ENCODE peak calls at places on chromosomes 6 and 20, in five cellular contexts. I is HCT116, Z is IMR-90, R is HepG2, Y is heart left ventricle. A is an unnamed sample. For H3K4me1, the result is how much of the 10 kb centered on the place peaks cover.

GRCh38 chr6:142088858-142089216 is 43.9 kb upstream of the GJE1 start:
- DNase-seq in I (no peak), Z (peak), R (no peak), Y (peak), A (peak)

GRCh38 chr6:158011980-158012566 is 30.4 kb downstream of the SYNJ2 start:
- DNase-seq in I (no peak), Z (no peak), R (no peak), Y (no peak), A (no peak)

GRCh38 chr20:10625641-10626040 is 48.2 kb downstream of the JAG1 start:
- DNase-seq in I (no peak), Z (no peak), R (no peak), Y (no peak), A (no peak)

GRCh38 chr6:140500864-140501263 is 1126.4 kb upstream of the CITED2 start:
- DNase-seq in I (no peak), Z (peak), R (no peak), Y (no peak), A (no peak)

GRCh38 chr6:31128093-31128676 is 7.9 kb upstream of the CDSN start:
- DNase-seq in I (no peak), Z (peak), R (peak), Y (no peak), A (peak)

GRCh38 chr20:23227274-23227673 is 123.3 kb upstream of the NXT1 start:
- DNase-seq in I (no peak), Z (no peak), R (no peak), Y (no peak), A (peak)

GRCh38 chr6:119032428-119032827 is 46.0 kb downstream of the FAM184A start:
- DNase-seq in I (no peak), Z (no peak), R (no peak), Y (no peak), A (no peak)

GRCh38 chr20:29740951-29741593 is 1516.4 kb upstream of the DEFB115 start:
- DNase-seq in I (no peak), Z (no peak), R (no peak), Y (no peak), A (no peak)

GRCh38 chr20:23003916-23004315 is 31.2 kb upstream of the SSTR4 start:
- DNase-seq in I (no peak), Z (no peak), R (no peak), Y (no peak), A (no peak)

GRCh38 chr6:113584767-113585166 is 272.4 kb upstream of the MARCKS start:
- DNase-seq in I (no peak), Z (no peak), R (no peak), Y (no peak), A (no peak)

GRCh38 chr20:44643596-44644383 is 7.7 kb downstream of the ADA start:
- DNase-seq in I (no peak), Z (peak), R (peak), Y (peak), A (no peak)

GRCh38 chr6:24283043-24283985 is 74.5 kb downstream of the DCDC2 start:
- DNase-seq in I (peak), Z (peak), R (peak), Y (peak), A (peak)

GRCh38 chr6:162074641-162075040 is 652.9 kb downstream of the PRKN start:
- DNase-seq in I (no peak), Z (no peak), R (no peak), Y (no peak), A (no peak)

GRCh38 chr6:76418657-76419217 is 346.3 kb upstream of the IMPG1 start:
- DNase-seq in I (no peak), Z (no peak), R (no peak), Y (no peak), A (no peak)

GRCh38 chr6:71410164-71410566 is 121.6 kb downstream of the OGFRL1 start:
- DNase-seq in I (no peak), Z (peak), R (no peak), Y (no peak), A (no peak)
- H3K4me1 ChIP-seq in I (under half), Z (under half), R (under half), Y (half or more), A (under half)

DNA sequence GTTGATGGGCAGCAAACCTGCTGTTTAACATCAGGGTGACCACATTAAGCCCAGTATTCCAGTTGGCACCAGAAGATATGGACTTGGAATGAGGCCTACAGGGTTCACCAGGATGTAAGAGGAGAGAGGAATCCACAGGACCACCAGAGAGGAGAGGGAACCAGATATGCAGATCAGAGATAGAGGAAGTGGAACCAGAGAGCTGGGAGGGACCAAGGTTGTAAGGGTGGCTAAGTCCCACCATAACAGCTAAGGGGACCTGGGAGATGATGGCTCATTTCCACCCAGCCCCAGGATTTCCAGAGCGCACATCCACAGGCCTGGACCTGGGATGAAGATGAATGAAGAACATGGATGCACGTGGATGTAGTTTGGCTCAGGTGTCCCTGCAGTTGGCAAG is 11.1 kb downstream of the BTN2A1 start:
- DNase-seq in I (no peak), Z (no peak), R (no peak), Y (no peak), A (no peak)
- TF ChIP-seq POLR2A in I (no peak), Z (no peak), R (no peak), Y (no peak), A (no peak)

GRCh38 chr6:167485186-167485978 is 160.5 kb downstream of the TTLL2 start:
- DNase-seq in I (no peak), Z (no peak), R (peak), Y (no peak), A (peak)
- TF ChIP-seq CTCF in I (peak), Z (no peak), R (peak), Y (peak), A (peak)

DNA sequence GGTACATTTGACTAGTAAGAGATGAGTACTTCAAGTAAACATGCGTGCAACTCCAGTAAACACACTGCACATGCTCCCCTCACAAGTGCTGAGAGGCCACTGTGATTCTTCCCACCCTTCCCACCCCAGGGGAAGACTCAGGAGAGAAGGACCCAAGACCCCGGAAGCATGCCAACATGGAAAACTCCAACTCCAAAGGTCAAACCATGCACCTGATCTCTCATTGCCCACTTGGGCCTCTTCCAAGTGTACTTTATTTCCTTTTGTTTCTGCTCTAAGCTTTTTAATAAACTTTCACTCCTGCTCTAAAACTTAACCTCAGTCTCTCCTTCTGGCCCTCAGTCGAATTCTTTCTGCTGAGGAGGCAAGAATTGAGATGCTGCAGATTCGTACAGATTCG is 78.5 kb downstream of the CD83 start:
- DNase-seq in I (no peak), Z (no peak), R (no peak), Y (no peak), A (no peak)
- H3K4me1 ChIP-seq in I (under half), Z (under half), R (under half), Y (under half), A (under half)

DNA sequence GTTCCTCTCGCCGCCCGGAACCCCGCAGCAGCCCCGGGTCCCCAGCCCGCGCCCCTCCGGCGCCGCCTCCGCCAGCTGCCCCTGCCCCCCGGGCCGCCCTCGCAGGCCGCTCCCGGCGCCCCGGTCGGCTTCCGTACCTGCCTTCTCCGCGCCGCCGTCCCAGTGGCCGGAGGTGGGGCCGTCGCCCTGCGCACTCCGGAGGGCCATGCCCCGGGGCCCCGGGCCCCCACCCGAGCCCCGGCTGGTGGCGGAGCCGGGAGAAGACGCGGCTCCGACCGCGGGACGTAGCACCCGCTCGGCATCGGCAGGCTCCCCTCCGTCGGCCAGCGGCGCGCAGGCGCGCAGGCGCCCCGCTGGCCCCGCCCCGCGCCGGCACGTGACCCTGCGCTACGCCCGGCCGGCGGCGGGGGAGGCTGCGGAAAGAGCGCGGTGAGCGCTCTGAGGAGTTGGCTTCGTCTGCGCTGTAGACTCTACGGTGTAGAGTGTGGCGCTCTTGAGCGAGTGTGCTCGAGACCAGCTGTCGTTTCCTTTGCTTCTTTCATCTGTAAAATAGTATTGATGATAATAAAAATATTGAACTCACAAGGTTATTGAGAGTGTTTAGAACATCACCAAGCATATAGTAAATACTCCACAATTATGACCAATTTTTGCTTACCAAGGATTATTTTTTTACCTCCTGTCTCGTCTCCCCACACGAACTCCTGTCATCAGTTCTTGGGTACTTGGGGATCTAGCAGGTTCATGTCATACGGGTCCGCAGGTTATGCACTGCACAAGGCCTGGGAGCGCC is at the start of gene TBC1D20:
- DNase-seq in I (peak), Z (peak), R (peak), Y (peak), A (peak)
- TF ChIP-seq POLR2A in I (peak), Z (peak), R (peak), Y (peak), A (no peak)

GRCh38 chr20:9457055-9457454 is 57.3 kb upstream of the LAMP5 start:
- DNase-seq in I (no peak), Z (no peak), R (no peak), Y (no peak), A (no peak)

GRCh38 chr20:9454781-9455180 is 59.6 kb upstream of the LAMP5 start:
- DNase-seq in I (no peak), Z (peak), R (no peak), Y (no peak), A (no peak)

GRCh38 chr20:9460518-9460917 is 53.9 kb upstream of the LAMP5 start:
- DNase-seq in I (no peak), Z (peak), R (no peak), Y (no peak), A (no peak)

DNA sequence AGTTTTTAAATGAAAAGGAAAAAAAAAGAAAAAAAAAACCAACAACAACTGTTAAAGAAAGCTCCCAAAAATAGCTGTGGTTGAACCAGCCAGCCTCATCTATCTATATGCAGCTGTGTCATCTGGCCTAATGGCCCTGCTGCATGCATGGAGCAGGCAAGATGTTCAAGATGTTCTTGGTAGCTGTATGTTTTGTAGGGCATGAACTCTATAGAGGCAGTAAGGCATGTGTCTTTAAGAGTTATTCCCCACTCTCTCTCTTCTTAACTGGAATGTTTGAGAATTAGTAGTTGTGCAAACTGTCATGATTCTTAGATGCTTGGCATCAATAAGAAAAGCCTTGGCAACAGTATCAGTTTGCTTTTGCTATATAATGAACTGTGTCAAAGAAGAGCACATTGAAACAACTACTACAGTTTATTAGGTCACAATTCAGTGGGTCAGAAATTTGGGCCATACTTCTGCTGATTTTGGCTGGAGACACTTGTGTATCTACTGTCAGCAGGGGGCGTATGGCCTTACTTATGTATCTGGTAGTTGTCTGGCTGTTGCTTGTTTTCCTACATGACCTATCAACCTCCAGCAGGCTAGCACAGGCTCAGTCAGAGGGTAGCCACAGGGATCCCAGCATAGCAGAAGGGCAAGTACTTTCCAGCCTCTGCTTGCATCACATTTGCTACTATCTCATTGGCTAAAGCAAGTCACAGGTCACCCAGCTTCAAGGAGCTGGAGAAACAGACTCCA is 56.1 kb upstream of the LAMP5 start:
- DNase-seq in I (peak), Z (peak), R (peak), Y (no peak), A (no peak)
- TF ChIP-seq CTCF in I (peak), Z (peak), R (peak), Y (no peak), A (no peak)

GRCh38 chr20:54044156-54044555 is 26.2 kb downstream of the BCAS1 start:
- DNase-seq in I (no peak), Z (peak), R (no peak), Y (no peak), A (no peak)
- H3K4me1 ChIP-seq in I (under half), Z (under half), R (under half), Y (under half), A (under half)